ENCODE peak calls at places on chromosomes 7 and 10, in six cellular contexts. P is body of pancreas, K is H54, Y is lower leg skin, S is HCT116, D is uterus. I is an unnamed sample.

GRCh38 chr7:106217089-106217542 is 67.7 kb downstream of the NAMPT start:
- DNase-seq in Y (peak), K (peak), S (peak), D (peak), P (peak), I (no peak)

GRCh38 chr10:96511044-96511945 is 2.4 kb downstream of the TLL2 start:
- DNase-seq in D (no peak), Y (no peak), K (peak), P (peak), S (peak), I (no peak)

GRCh38 chr10:11707936-11708335 is 34.2 kb upstream of the ECHDC3 start:
- DNase-seq in S (no peak), K (no peak), Y (no peak), P (peak), D (no peak), I (no peak)

GRCh38 chr7:148461780-148462179 is 128.8 kb upstream of the C7orf33 start:
- DNase-seq in Y (no peak), K (no peak), P (no peak), D (no peak), S (no peak), I (no peak)

GRCh38 chr7:26318921-26319320 is 27.3 kb downstream of the SNX10 start:
- DNase-seq in D (no peak), Y (no peak), K (no peak), S (no peak), P (no peak), I (no peak)

GRCh38 chr7:107559864-107560263 is 3.9 kb downstream of the COG5 start:
- DNase-seq in S (no peak), Y (no peak), D (no peak), K (peak), P (no peak), I (no peak)

GRCh38 chr7:47535704-47536628 is 45.9 kb downstream of the TNS3 start:
- DNase-seq in P (no peak), D (no peak), S (no peak), K (no peak), Y (no peak), I (no peak)

GRCh38 chr7:134605978-134606923 is 40.4 kb upstream of the BPGM start:
- DNase-seq in P (peak), K (peak), D (peak), Y (peak), S (peak), I (peak)

GRCh38 chr10:420154-421121 is 269.0 kb downstream of the DIP2C start:
- DNase-seq in D (no peak), P (no peak), Y (no peak), S (no peak), K (no peak), I (no peak)

GRCh38 chr10:47269294-47269693 is 30.7 kb upstream of the GDF10 start:
- DNase-seq in D (no peak), Y (no peak), P (no peak), K (no peak), S (no peak), I (no peak)

GRCh38 chr7:21580073-21580521 is 37.3 kb downstream of the DNAH11 start:
- DNase-seq in K (no peak), D (no peak), S (no peak), P (peak), Y (no peak), I (no peak)

DNA sequence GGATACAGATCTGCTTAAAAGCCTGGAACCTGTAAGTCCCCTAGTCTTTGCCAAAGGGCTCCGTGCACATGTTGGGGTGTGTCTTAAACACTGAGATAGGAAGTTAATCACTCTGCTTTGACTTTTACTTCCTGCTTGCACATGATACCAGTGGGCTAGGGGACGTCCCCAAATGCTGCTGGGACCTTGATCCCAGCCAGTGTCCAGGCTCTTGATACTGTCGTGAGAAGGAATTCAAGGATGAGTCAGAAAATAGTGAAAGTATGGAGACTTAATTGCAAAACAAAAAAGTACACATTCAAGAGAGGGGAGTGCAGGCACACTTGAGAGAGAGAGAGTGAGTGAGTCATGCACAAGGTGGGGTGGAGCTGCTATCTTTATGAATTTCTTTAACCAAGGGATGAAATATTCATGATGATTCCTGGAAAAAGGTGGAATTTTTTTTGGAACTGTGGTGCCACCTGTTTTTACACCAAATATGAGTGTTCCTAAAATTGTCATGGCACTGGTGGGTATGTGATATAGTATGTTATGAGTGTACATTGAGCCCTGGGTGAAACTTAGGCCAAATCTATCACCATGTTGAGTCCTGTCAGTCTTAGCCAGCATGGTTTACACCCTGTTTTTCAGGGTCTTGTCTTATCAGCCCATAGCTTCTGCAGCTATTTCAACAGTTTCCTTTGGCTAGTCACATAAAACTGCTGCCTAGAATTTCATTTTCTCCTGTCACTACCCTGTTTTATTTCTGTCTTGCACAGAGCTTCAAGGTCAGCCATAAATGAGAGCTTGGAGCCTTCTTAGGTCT is 88.3 kb upstream of the CYP26C1 start:
- DNase-seq in P (peak), D (no peak), Y (no peak), S (peak), K (peak), I (no peak)
- TF ChIP-seq POLR2A in P (no peak), D (no peak), Y (no peak), S (no peak), K (no peak), I (no peak)

GRCh38 chr7:74514131-74514591 is 60.5 kb downstream of the GTF2IRD1 start:
- DNase-seq in Y (no peak), S (no peak), P (no peak), K (no peak), D (no peak), I (no peak)
- TF ChIP-seq POLR2A in Y (no peak), S (no peak), P (no peak), K (no peak), D (no peak), I (no peak)

DNA sequence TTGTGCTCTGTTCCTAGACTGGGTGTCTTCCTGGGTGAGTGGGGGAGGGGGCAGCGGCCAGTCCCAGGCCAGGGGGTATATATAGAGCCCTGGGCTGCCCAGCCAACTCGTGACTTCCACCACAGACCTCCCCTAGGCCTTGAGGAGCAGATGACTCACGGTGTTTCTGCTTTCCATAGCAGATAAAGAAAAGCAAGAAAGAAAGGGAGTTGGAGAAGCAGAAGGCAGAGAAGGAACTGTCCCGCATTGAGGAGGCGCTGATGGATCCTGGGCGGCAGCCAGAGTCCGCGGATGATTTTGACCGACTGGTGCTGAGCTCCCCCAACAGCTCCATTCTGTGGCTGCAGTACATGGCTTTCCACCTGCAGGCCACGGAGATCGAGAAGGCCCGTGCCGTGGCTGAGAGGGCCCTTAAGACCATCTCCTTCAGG is 10.1 kb downstream of the CALHM2 start:
- DNase-seq in D (peak), Y (peak), K (peak), P (peak), S (no peak), I (no peak)
- TF ChIP-seq POLR2A in D (no peak), Y (no peak), K (no peak), P (no peak), S (no peak), I (no peak)

GRCh38 chr10:124721295-124722052 is 22.7 kb downstream of the FAM53B start:
- DNase-seq in Y (peak), D (peak), K (no peak), S (no peak), P (peak), I (no peak)

GRCh38 chr10:124717358-124717757 is 26.8 kb downstream of the FAM53B start:
- DNase-seq in D (no peak), S (no peak), P (no peak), K (no peak), Y (no peak), I (no peak)

GRCh38 chr10:124717911-124718734 is 26.1 kb downstream of the FAM53B start:
- DNase-seq in P (peak), Y (no peak), S (no peak), K (no peak), D (peak), I (peak)

GRCh38 chr10:124722812-124723783 is 21.1 kb downstream of the FAM53B start:
- DNase-seq in P (no peak), D (peak), S (no peak), Y (no peak), K (no peak), I (peak)

GRCh38 chr10:124719213-124719851 is 24.8 kb downstream of the FAM53B start:
- DNase-seq in S (no peak), K (peak), D (peak), P (peak), Y (peak), I (no peak)
- TF ChIP-seq POLR2A in S (no peak), K (no peak), D (no peak), P (no peak), Y (no peak), I (no peak)

GRCh38 chr10:102502029-102502336 is 529 bp downstream of the ACTR1A start:
- DNase-seq in D (peak), S (peak), Y (peak), P (peak), K (peak), I (peak)
- TF ChIP-seq POLR2A in D (peak), S (no peak), Y (no peak), P (no peak), K (peak), I (peak)

GRCh38 chr10:128499486-128499885 is 373.3 kb upstream of the MKI67 start:
- DNase-seq in K (no peak), D (no peak), P (no peak), S (no peak), Y (no peak), I (no peak)

GRCh38 chr10:128498746-128499145 is 372.5 kb upstream of the MKI67 start:
- DNase-seq in S (no peak), Y (no peak), P (no peak), D (no peak), K (no peak), I (no peak)

GRCh38 chr10:128498378-128498730 is 372.1 kb upstream of the MKI67 start:
- DNase-seq in K (no peak), S (no peak), P (no peak), Y (no peak), D (no peak), I (no peak)

GRCh38 chr10:128499956-128500355 is 373.7 kb upstream of the MKI67 start:
- DNase-seq in P (no peak), S (no peak), K (no peak), D (no peak), Y (no peak), I (no peak)

DNA sequence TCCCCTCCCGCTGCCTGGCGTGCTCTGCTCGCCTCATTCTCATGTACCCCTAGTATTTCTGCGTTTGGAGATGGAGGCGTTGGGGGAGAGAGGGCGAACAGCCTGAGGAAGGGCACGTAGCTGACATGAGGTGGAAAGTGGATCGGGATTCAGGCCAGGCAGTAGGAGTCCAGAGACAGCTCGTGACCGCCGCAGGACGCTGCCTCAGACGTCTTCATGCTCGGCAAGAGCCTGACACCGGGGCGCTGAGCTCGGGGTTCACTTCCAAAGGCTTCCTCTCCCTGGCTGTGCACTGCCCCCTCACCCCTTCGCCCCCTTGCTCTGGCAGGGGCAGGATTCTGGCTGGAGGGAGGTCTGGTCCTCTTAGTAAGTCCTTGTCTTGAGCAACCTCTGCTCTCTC is 374.4 kb upstream of the MKI67 start:
- DNase-seq in D (no peak), Y (no peak), P (no peak), S (no peak), K (no peak), I (no peak)
- TF ChIP-seq POLR2A in D (no peak), Y (no peak), P (no peak), S (no peak), K (no peak), I (no peak)

GRCh38 chr7:44885394-44886317 is at the start of gene PURB:
- DNase-seq in Y (peak), S (peak), K (peak), D (peak), P (peak), I (peak)
- TF ChIP-seq POLR2A in Y (peak), S (peak), K (peak), D (peak), P (peak), I (peak)

GRCh38 chr7:55512635-55513034 is 59.7 kb downstream of the VOPP1 start:
- DNase-seq in D (no peak), P (no peak), K (no peak), S (no peak), Y (no peak), I (no peak)

GRCh38 chr7:55508301-55509011 is 63.8 kb downstream of the VOPP1 start:
- DNase-seq in S (no peak), K (no peak), Y (no peak), D (no peak), P (no peak), I (no peak)

GRCh38 chr7:55507743-55508142 is 64.6 kb downstream of the VOPP1 start:
- DNase-seq in K (no peak), Y (no peak), D (no peak), P (no peak), S (no peak), I (no peak)

GRCh38 chr7:55509322-55509721 is 63.0 kb downstream of the VOPP1 start:
- DNase-seq in K (no peak), P (peak), D (no peak), S (no peak), Y (peak), I (no peak)

GRCh38 chr7:55510621-55511020 is 61.7 kb downstream of the VOPP1 start:
- DNase-seq in S (no peak), P (no peak), D (no peak), K (no peak), Y (no peak), I (no peak)
- TF ChIP-seq POLR2A in S (no peak), P (no peak), D (no peak), K (no peak), Y (no peak), I (no peak)

GRCh38 chr7:94656658-94656924 is 658 bp upstream of the SGCE start:
- DNase-seq in P (no peak), S (no peak), D (no peak), Y (no peak), K (no peak), I (no peak)

GRCh38 chr7:94656925-94657731 is 1.2 kb upstream of the SGCE start:
- DNase-seq in P (no peak), D (no peak), S (peak), K (no peak), Y (no peak), I (no peak)

GRCh38 chr7:94655884-94656657 is at the start of gene SGCE:
- DNase-seq in D (peak), P (peak), K (peak), S (peak), Y (peak), I (peak)

GRCh38 chr7:94660006-94660405 is 4.1 kb upstream of the SGCE start:
- DNase-seq in S (no peak), D (no peak), Y (no peak), P (no peak), K (no peak), I (no peak)

GRCh38 chr7:94657771-94658693 is 2.1 kb upstream of the SGCE start:
- DNase-seq in S (peak), P (peak), D (peak), Y (peak), K (peak), I (peak)
- TF ChIP-seq POLR2A in S (no peak), P (no peak), D (no peak), Y (no peak), K (no peak), I (no peak)

GRCh38 chr10:92238586-92239098 is 52.2 kb downstream of the CPEB3 start:
- DNase-seq in D (peak), S (no peak), K (peak), Y (peak), P (peak), I (no peak)
- TF ChIP-seq POLR2A in D (no peak), S (no peak), K (no peak), Y (no peak), P (no peak), I (no peak)

I was measured in GM12891.